ENCODE peak calls at places on chromosomes 2 and 18, in nine cellular contexts. One of them, this sample, is unnamed.

GRCh38 chr2:186327251-186327868 is 158.7 kb upstream of the ZC3H15 start:
- DNase-seq in breast epithelium: no peak
- DNase-seq in ovary: no peak
- DNase-seq in adrenal gland: no peak
- DNase-seq in CD4-positive, alpha-beta T cell: no peak
- DNase-seq in upper lobe of right lung: no peak
- DNase-seq in neural progenitor cell: no peak
- DNase-seq in caudate nucleus: no peak
- DNase-seq in H9: no peak
- DNase-seq in this sample: no peak

GRCh38 chr18:49486617-49486958 is 446 bp downstream of the C18orf32 start:
- DNase-seq in breast epithelium: no peak
- DNase-seq in ovary: no peak
- DNase-seq in adrenal gland: no peak
- DNase-seq in CD4-positive, alpha-beta T cell: no peak
- DNase-seq in upper lobe of right lung: no peak
- DNase-seq in neural progenitor cell: peak
- DNase-seq in caudate nucleus: no peak
- DNase-seq in H9: no peak
- DNase-seq in this sample: no peak

GRCh38 chr2:31347788-31348187 is 66.8 kb downstream of the XDH start:
- DNase-seq in breast epithelium: no peak
- DNase-seq in ovary: no peak
- DNase-seq in adrenal gland: no peak
- DNase-seq in CD4-positive, alpha-beta T cell: no peak
- DNase-seq in upper lobe of right lung: no peak
- DNase-seq in neural progenitor cell: peak
- DNase-seq in caudate nucleus: no peak
- DNase-seq in H9: no peak
- DNase-seq in this sample: no peak

GRCh38 chr2:68730828-68731227 is 3.8 kb upstream of the ARHGAP25 start:
- DNase-seq in breast epithelium: no peak
- DNase-seq in ovary: no peak
- DNase-seq in adrenal gland: no peak
- DNase-seq in CD4-positive, alpha-beta T cell: no peak
- DNase-seq in upper lobe of right lung: no peak
- DNase-seq in neural progenitor cell: no peak
- DNase-seq in caudate nucleus: no peak
- DNase-seq in H9: no peak
- DNase-seq in this sample: no peak

GRCh38 chr18:5979971-5980457 is 84.7 kb upstream of the TMEM200C start:
- DNase-seq in breast epithelium: no peak
- DNase-seq in ovary: no peak
- DNase-seq in adrenal gland: no peak
- DNase-seq in CD4-positive, alpha-beta T cell: no peak
- DNase-seq in upper lobe of right lung: no peak
- DNase-seq in neural progenitor cell: no peak
- DNase-seq in caudate nucleus: no peak
- DNase-seq in H9: peak
- DNase-seq in this sample: peak

GRCh38 chr18:32086866-32087265 is 4.8 kb upstream of the RNF138 start:
- DNase-seq in breast epithelium: no peak
- DNase-seq in ovary: no peak
- DNase-seq in adrenal gland: no peak
- DNase-seq in CD4-positive, alpha-beta T cell: no peak
- DNase-seq in upper lobe of right lung: no peak
- DNase-seq in neural progenitor cell: no peak
- DNase-seq in caudate nucleus: no peak
- DNase-seq in H9: no peak
- DNase-seq in this sample: no peak

GRCh38 chr18:26791676-26792075 is 73.8 kb downstream of the AQP4 start:
- DNase-seq in breast epithelium: no peak
- DNase-seq in ovary: no peak
- DNase-seq in adrenal gland: no peak
- DNase-seq in CD4-positive, alpha-beta T cell: no peak
- DNase-seq in upper lobe of right lung: no peak
- DNase-seq in neural progenitor cell: no peak
- DNase-seq in caudate nucleus: no peak
- DNase-seq in H9: no peak
- DNase-seq in this sample: no peak

GRCh38 chr2:156435725-156436476 is at the start of gene GPD2:
- DNase-seq in breast epithelium: peak
- DNase-seq in ovary: peak
- DNase-seq in adrenal gland: peak
- DNase-seq in CD4-positive, alpha-beta T cell: peak
- DNase-seq in upper lobe of right lung: peak
- DNase-seq in neural progenitor cell: peak
- DNase-seq in caudate nucleus: peak
- DNase-seq in H9: peak
- DNase-seq in this sample: peak

GRCh38 chr18:10927290-10927979 is 221.9 kb downstream of the PIEZO2 start:
- DNase-seq in breast epithelium: no peak
- DNase-seq in ovary: no peak
- DNase-seq in adrenal gland: no peak
- DNase-seq in CD4-positive, alpha-beta T cell: no peak
- DNase-seq in upper lobe of right lung: no peak
- DNase-seq in neural progenitor cell: no peak
- DNase-seq in caudate nucleus: no peak
- DNase-seq in H9: no peak
- DNase-seq in this sample: no peak

GRCh38 chr2:28471214-28471613 is 24.6 kb upstream of the PLB1 start:
- DNase-seq in breast epithelium: no peak
- DNase-seq in ovary: no peak
- DNase-seq in adrenal gland: peak
- DNase-seq in CD4-positive, alpha-beta T cell: no peak
- DNase-seq in upper lobe of right lung: peak
- DNase-seq in neural progenitor cell: no peak
- DNase-seq in caudate nucleus: no peak
- DNase-seq in H9: peak
- DNase-seq in this sample: no peak

GRCh38 chr2:134570676-134571075 is 148.1 kb downstream of the TMEM163 start:
- DNase-seq in breast epithelium: no peak
- DNase-seq in ovary: no peak
- DNase-seq in adrenal gland: no peak
- DNase-seq in CD4-positive, alpha-beta T cell: no peak
- DNase-seq in upper lobe of right lung: no peak
- DNase-seq in neural progenitor cell: no peak
- DNase-seq in caudate nucleus: no peak
- DNase-seq in H9: no peak
- DNase-seq in this sample: no peak

GRCh38 chr2:149221898-149222297 is 108.5 kb upstream of the LYPD6 start:
- DNase-seq in breast epithelium: no peak
- DNase-seq in ovary: no peak
- DNase-seq in adrenal gland: no peak
- DNase-seq in CD4-positive, alpha-beta T cell: no peak
- DNase-seq in upper lobe of right lung: no peak
- DNase-seq in neural progenitor cell: peak
- DNase-seq in caudate nucleus: no peak
- DNase-seq in H9: no peak
- DNase-seq in this sample: no peak

GRCh38 chr18:71450258-71450657 is 1093.9 kb downstream of the CBLN2 start:
- DNase-seq in breast epithelium: no peak
- DNase-seq in ovary: no peak
- DNase-seq in adrenal gland: no peak
- DNase-seq in CD4-positive, alpha-beta T cell: no peak
- DNase-seq in upper lobe of right lung: no peak
- DNase-seq in neural progenitor cell: no peak
- DNase-seq in caudate nucleus: no peak
- DNase-seq in H9: no peak
- DNase-seq in this sample: no peak

GRCh38 chr2:206832886-206833285 is 67.5 kb downstream of the FASTKD2 start:
- DNase-seq in breast epithelium: no peak
- DNase-seq in ovary: no peak
- DNase-seq in adrenal gland: no peak
- DNase-seq in CD4-positive, alpha-beta T cell: no peak
- DNase-seq in upper lobe of right lung: no peak
- DNase-seq in neural progenitor cell: no peak
- DNase-seq in caudate nucleus: no peak
- DNase-seq in H9: no peak
- DNase-seq in this sample: no peak

GRCh38 chr2:189022492-189022891 is 48.3 kb downstream of the COL3A1 start:
- DNase-seq in breast epithelium: no peak
- DNase-seq in ovary: no peak
- DNase-seq in adrenal gland: no peak
- DNase-seq in CD4-positive, alpha-beta T cell: no peak
- DNase-seq in upper lobe of right lung: no peak
- DNase-seq in neural progenitor cell: no peak
- DNase-seq in caudate nucleus: no peak
- DNase-seq in H9: no peak
- DNase-seq in this sample: no peak

GRCh38 chr2:75098856-75099255 is 100.5 kb downstream of the TACR1 start:
- DNase-seq in breast epithelium: no peak
- DNase-seq in ovary: no peak
- DNase-seq in adrenal gland: no peak
- DNase-seq in CD4-positive, alpha-beta T cell: no peak
- DNase-seq in upper lobe of right lung: no peak
- DNase-seq in neural progenitor cell: peak
- DNase-seq in caudate nucleus: no peak
- DNase-seq in H9: peak
- DNase-seq in this sample: no peak

GRCh38 chr2:79994161-79994560 is 310.4 kb downstream of the LRRTM1 start:
- DNase-seq in breast epithelium: no peak
- DNase-seq in ovary: no peak
- DNase-seq in adrenal gland: no peak
- DNase-seq in CD4-positive, alpha-beta T cell: no peak
- DNase-seq in upper lobe of right lung: no peak
- DNase-seq in neural progenitor cell: no peak
- DNase-seq in caudate nucleus: no peak
- DNase-seq in H9: no peak
- DNase-seq in this sample: no peak

DNA sequence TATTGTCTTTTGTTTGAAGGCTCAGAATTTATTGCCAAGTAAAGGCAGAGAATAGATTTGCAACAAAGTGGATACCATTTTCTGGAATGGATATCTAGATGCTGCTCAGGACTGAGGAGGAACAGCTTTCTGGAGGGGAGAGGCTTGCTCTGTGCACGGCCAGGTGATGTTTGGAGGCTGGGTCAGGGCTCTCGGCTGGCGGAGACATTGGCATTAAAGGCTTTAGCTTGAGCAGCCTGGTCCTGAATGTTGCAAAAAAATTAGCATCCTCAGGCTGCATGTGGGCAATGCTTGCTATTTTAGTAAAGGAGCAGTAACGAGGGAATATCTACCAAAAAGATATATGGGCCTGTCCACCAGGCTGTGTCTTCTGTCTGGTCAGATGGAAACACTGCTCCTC is 20.4 kb downstream of the RNF144A start:
- DNase-seq in breast epithelium: no peak
- DNase-seq in ovary: no peak
- DNase-seq in adrenal gland: no peak
- DNase-seq in CD4-positive, alpha-beta T cell: no peak
- DNase-seq in upper lobe of right lung: no peak
- DNase-seq in neural progenitor cell: no peak
- DNase-seq in caudate nucleus: no peak
- DNase-seq in H9: peak
- DNase-seq in this sample: no peak
- H3K27ac ChIP-seq in breast epithelium: no peak
- H3K27ac ChIP-seq in ovary: no peak
- H3K27ac ChIP-seq in adrenal gland: no peak
- H3K27ac ChIP-seq in CD4-positive, alpha-beta T cell: no peak
- H3K27ac ChIP-seq in upper lobe of right lung: no peak
- H3K27ac ChIP-seq in neural progenitor cell: no peak
- H3K27ac ChIP-seq in caudate nucleus: peak
- H3K27ac ChIP-seq in H9: no peak
- H3K27ac ChIP-seq in this sample: no peak

GRCh38 chr2:198072655-198073054 is 268.3 kb downstream of the PLCL1 start:
- DNase-seq in breast epithelium: no peak
- DNase-seq in ovary: no peak
- DNase-seq in adrenal gland: no peak
- DNase-seq in CD4-positive, alpha-beta T cell: no peak
- DNase-seq in upper lobe of right lung: no peak
- DNase-seq in neural progenitor cell: no peak
- DNase-seq in caudate nucleus: no peak
- DNase-seq in H9: no peak
- DNase-seq in this sample: no peak

GRCh38 chr2:198077477-198077876 is 273.1 kb downstream of the PLCL1 start:
- DNase-seq in breast epithelium: no peak
- DNase-seq in ovary: no peak
- DNase-seq in adrenal gland: no peak
- DNase-seq in CD4-positive, alpha-beta T cell: no peak
- DNase-seq in upper lobe of right lung: no peak
- DNase-seq in neural progenitor cell: no peak
- DNase-seq in caudate nucleus: no peak
- DNase-seq in H9: no peak
- DNase-seq in this sample: no peak

DNA sequence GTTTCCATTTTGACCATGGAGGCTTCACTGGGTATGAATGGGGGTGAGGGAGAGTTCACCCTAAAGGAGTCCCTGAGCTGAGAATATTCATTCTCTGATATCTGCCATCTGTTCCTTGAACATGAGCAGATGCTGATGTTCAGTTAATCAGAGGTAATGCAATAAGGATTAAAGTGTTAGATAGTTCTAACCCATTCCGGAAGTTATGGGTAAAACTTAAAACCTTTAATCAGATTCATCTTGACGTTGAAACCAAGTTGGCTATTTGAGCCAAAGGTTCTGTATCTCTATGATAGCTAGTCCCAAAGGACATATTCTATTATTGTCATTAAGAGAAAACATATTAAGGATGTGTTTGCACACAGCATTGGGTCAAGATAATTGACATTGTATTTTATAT is 268.9 kb downstream of the PLCL1 start:
- DNase-seq in breast epithelium: no peak
- DNase-seq in ovary: no peak
- DNase-seq in adrenal gland: no peak
- DNase-seq in CD4-positive, alpha-beta T cell: no peak
- DNase-seq in upper lobe of right lung: no peak
- DNase-seq in neural progenitor cell: no peak
- DNase-seq in caudate nucleus: no peak
- DNase-seq in H9: no peak
- DNase-seq in this sample: no peak
- H3K27ac ChIP-seq in breast epithelium: no peak
- H3K27ac ChIP-seq in ovary: no peak
- H3K27ac ChIP-seq in adrenal gland: no peak
- H3K27ac ChIP-seq in CD4-positive, alpha-beta T cell: no peak
- H3K27ac ChIP-seq in upper lobe of right lung: no peak
- H3K27ac ChIP-seq in neural progenitor cell: no peak
- H3K27ac ChIP-seq in caudate nucleus: no peak
- H3K27ac ChIP-seq in H9: no peak
- H3K27ac ChIP-seq in this sample: no peak

DNA sequence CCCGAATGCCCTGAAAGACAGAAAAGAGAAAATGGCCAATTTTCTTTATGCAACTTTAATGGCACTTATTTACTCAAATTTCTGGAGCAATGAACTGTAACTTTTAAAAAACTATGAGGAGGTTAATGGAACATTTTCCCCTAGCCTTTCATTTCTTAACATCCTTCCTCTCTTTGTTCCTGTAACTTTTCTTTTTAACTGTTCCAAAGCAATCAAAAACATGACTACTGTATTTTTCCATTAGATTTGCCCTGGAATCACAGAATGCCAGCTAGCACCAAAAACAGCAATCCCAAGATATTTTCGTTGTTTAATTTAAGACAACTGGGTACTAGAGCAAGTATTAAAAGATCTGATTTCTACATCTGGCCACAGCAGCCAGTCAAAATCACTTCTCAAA is 3.8 kb downstream of the STARD7 start:
- DNase-seq in breast epithelium: no peak
- DNase-seq in ovary: no peak
- DNase-seq in adrenal gland: no peak
- DNase-seq in CD4-positive, alpha-beta T cell: no peak
- DNase-seq in upper lobe of right lung: no peak
- DNase-seq in neural progenitor cell: no peak
- DNase-seq in caudate nucleus: no peak
- DNase-seq in H9: no peak
- DNase-seq in this sample: no peak
- H3K27ac ChIP-seq in breast epithelium: peak
- H3K27ac ChIP-seq in ovary: no peak
- H3K27ac ChIP-seq in adrenal gland: peak
- H3K27ac ChIP-seq in CD4-positive, alpha-beta T cell: no peak
- H3K27ac ChIP-seq in upper lobe of right lung: peak
- H3K27ac ChIP-seq in neural progenitor cell: no peak
- H3K27ac ChIP-seq in caudate nucleus: peak
- H3K27ac ChIP-seq in H9: no peak
- H3K27ac ChIP-seq in this sample: peak

GRCh38 chr2:106547104-106547503 is 59.9 kb downstream of the CD8B2 start:
- DNase-seq in breast epithelium: no peak
- DNase-seq in ovary: no peak
- DNase-seq in adrenal gland: no peak
- DNase-seq in CD4-positive, alpha-beta T cell: no peak
- DNase-seq in upper lobe of right lung: no peak
- DNase-seq in neural progenitor cell: no peak
- DNase-seq in caudate nucleus: no peak
- DNase-seq in H9: no peak
- DNase-seq in this sample: peak
- H3K27ac ChIP-seq in breast epithelium: no peak
- H3K27ac ChIP-seq in ovary: no peak
- H3K27ac ChIP-seq in adrenal gland: no peak
- H3K27ac ChIP-seq in CD4-positive, alpha-beta T cell: no peak
- H3K27ac ChIP-seq in upper lobe of right lung: no peak
- H3K27ac ChIP-seq in neural progenitor cell: no peak
- H3K27ac ChIP-seq in caudate nucleus: no peak
- H3K27ac ChIP-seq in H9: no peak
- H3K27ac ChIP-seq in this sample: no peak

This sample was measured in heart right ventricle.